ENCODE peak calls at places on chromosomes 4 and X, in eight cellular contexts. A is heart right ventricle, R is prostate gland, C is breast epithelium, Q is WERI-Rb-1, J is astrocyte, U is stomach, M is fibroblast of lung. T is an unnamed sample.
A peak's percentile ranks its signal among the peaks of the same experiment; 100 is the strongest.

GRCh38 chrX:39507034-39507433 is 590.7 kb downstream of the BCOR start:
- DNase-seq in A (no peak), R (no peak), C (no peak), Q (peak; percentile 83), J (no peak), U (no peak), M (no peak), T (no peak)

GRCh38 chr4:138889216-138889615 is 126.4 kb upstream of the NOCT start:
- DNase-seq in A (no peak), R (no peak), C (no peak), Q (no peak), J (no peak), U (no peak), M (no peak), T (no peak)

GRCh38 chrX:49171752-49172279 is at the start of gene PLP2:
- DNase-seq in A (peak; percentile 50), R (no peak), C (peak; percentile 52), Q (peak; percentile 50), J (peak; percentile 24), U (peak; percentile 58), M (peak; percentile 59), T (peak; percentile 57)

GRCh38 chr4:84920591-84920990 is 45.9 kb downstream of the WDFY3 start:
- DNase-seq in A (no peak), R (no peak), C (no peak), Q (no peak), J (peak; percentile 62), U (no peak), M (peak; percentile 66), T (no peak)

GRCh38 chr4:184850431-184851199 is 24.8 kb upstream of the ACSL1 start:
- DNase-seq in A (no peak), R (no peak), C (no peak), Q (no peak), J (no peak), U (no peak), M (no peak), T (no peak)

GRCh38 chr4:139806929-139807328 is 141.3 kb downstream of the MGST2 start:
- DNase-seq in A (no peak), R (no peak), C (no peak), Q (no peak), J (no peak), U (no peak), M (no peak), T (no peak)

GRCh38 chr4:1195109-1195671 is 22.8 kb upstream of the SPON2 start:
- DNase-seq in A (no peak), R (no peak), C (peak; percentile 13), Q (no peak), J (no peak), U (peak; percentile 20), M (no peak), T (peak; percentile 43)

GRCh38 chrX:15956684-15957083 is 102.1 kb upstream of the AP1S2 start:
- DNase-seq in A (no peak), R (no peak), C (no peak), Q (peak; percentile 30), J (peak; percentile 39), U (no peak), M (peak; percentile 56), T (no peak)

GRCh38 chr4:138110815-138111214 is 131.3 kb downstream of the SLC7A11 start:
- DNase-seq in A (no peak), R (no peak), C (no peak), Q (no peak), J (peak; percentile 18), U (no peak), M (peak; percentile 40), T (no peak)

GRCh38 chr4:6021831-6022606 is 3.8 kb upstream of the C4orf50 start:
- DNase-seq in A (no peak), R (no peak), C (no peak), Q (no peak), J (no peak), U (no peak), M (no peak), T (no peak)

GRCh38 chrX:133527825-133528224 is 112.5 kb upstream of the GPC4 start:
- DNase-seq in A (no peak), R (no peak), C (no peak), Q (no peak), J (no peak), U (no peak), M (no peak), T (no peak)

GRCh38 chrX:123959281-123960063 is 2.0 kb upstream of the STAG2 start:
- DNase-seq in A (peak; percentile 54), R (peak; percentile 24), C (peak; percentile 42), Q (peak; percentile 18), J (no peak), U (peak; percentile 49), M (peak; percentile 36), T (peak; percentile 67)

GRCh38 chrX:140762061-140762460 is 52.5 kb downstream of the LINC00632 start:
- DNase-seq in A (no peak), R (peak; percentile 3), C (no peak), Q (peak; percentile 20), J (peak; percentile 58), U (peak; percentile 38), M (peak; percentile 64), T (peak; percentile 21)

GRCh38 chr4:6032249-6033244 is 14.3 kb upstream of the C4orf50 start:
- DNase-seq in A (no peak), R (no peak), C (no peak), Q (no peak), J (peak; percentile 19), U (peak; percentile 72), M (peak; percentile 24), T (no peak)

GRCh38 chr4:4271912-4272311 is 18.0 kb downstream of the LYAR start:
- DNase-seq in A (no peak), R (no peak), C (no peak), Q (peak; percentile 42), J (no peak), U (no peak), M (no peak), T (no peak)

GRCh38 chr4:3365871-3366842 is 73.3 kb downstream of the RGS12 start:
- DNase-seq in A (no peak), R (no peak), C (no peak), Q (no peak), J (no peak), U (no peak), M (no peak), T (no peak)

GRCh38 chr4:109989618-109990017 is 76.9 kb downstream of the EGF start:
- DNase-seq in A (no peak), R (no peak), C (no peak), Q (no peak), J (no peak), U (no peak), M (no peak), T (no peak)

GRCh38 chr4:176444741-176445140 is 125.0 kb downstream of the SPCS3 start:
- DNase-seq in A (no peak), R (no peak), C (no peak), Q (no peak), J (peak; percentile 88), U (no peak), M (peak; percentile 92), T (no peak)

GRCh38 chr4:82715731-82716617 is 82.6 kb downstream of the SCD5 start:
- DNase-seq in A (no peak), R (no peak), C (no peak), Q (no peak), J (peak; percentile 49), U (no peak), M (peak; percentile 64), T (no peak)

GRCh38 chr4:7526491-7526890 is 91.8 kb upstream of the PSAPL1 start:
- DNase-seq in A (no peak), R (no peak), C (no peak), Q (peak; percentile 46), J (no peak), U (no peak), M (no peak), T (no peak)
- H3K27me3 ChIP-seq in A (peaks cover 53% of the 10 kb centered on the region), R (peaks cover 8% of the 10 kb centered on the region), C (no peaks in the 10 kb centered on the region), Q (no peaks in the 10 kb centered on the region), J (peaks cover 8% of the 10 kb centered on the region), U (peaks cover 54% of the 10 kb centered on the region), M (no peaks in the 10 kb centered on the region), T (no peaks in the 10 kb centered on the region)

GRCh38 chrX:136162827-136163427 is 15.6 kb downstream of the FHL1 start:
- DNase-seq in A (peak; percentile 55), R (no peak), C (no peak), Q (peak; percentile 66), J (no peak), U (peak; percentile 50), M (peak; percentile 42), T (peak; percentile 49)
- TF ChIP-seq CTCF in A (peak; percentile 41), R (peak; percentile 48), C (peak; percentile 18), Q (peak; percentile 74), J (peak; percentile 47), U (no peak), M (peak; percentile 76), T (peak; percentile 55)

GRCh38 chr4:87054900-87055299 is 120.1 kb downstream of the AFF1 start:
- DNase-seq in A (no peak), R (no peak), C (no peak), Q (no peak), J (no peak), U (no peak), M (no peak), T (no peak)

GRCh38 chr4:87053802-87054767 is 119.3 kb downstream of the AFF1 start:
- DNase-seq in A (no peak), R (no peak), C (no peak), Q (peak; percentile 76), J (no peak), U (no peak), M (no peak), T (no peak)

GRCh38 chr4:87056884-87057283 is 122.1 kb downstream of the AFF1 start:
- DNase-seq in A (no peak), R (no peak), C (no peak), Q (no peak), J (no peak), U (no peak), M (no peak), T (no peak)

GRCh38 chr4:87053064-87053693 is 118.4 kb downstream of the AFF1 start:
- DNase-seq in A (no peak), R (no peak), C (no peak), Q (no peak), J (no peak), U (no peak), M (no peak), T (no peak)

DNA sequence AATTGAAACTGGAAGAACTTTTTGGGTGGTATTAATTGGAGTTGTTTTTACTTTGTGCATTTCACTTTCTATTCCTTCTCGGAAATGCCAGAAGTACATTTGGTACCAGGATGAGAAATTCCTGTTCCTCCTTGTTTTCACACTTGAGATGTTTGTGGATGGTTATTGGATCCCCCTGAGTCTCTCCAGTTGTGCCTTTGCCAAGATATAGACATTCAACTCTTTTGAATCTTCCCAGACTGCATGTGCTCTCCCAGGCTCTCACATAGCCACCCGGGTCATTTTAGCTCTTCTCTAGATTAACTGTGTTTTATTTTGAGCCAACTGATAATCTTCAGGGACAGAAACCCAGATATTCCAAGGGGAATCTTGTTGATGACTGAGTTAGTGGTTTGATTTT is 120.5 kb downstream of the AFF1 start:
- DNase-seq in A (no peak), R (no peak), C (no peak), Q (no peak), J (no peak), U (no peak), M (no peak), T (no peak)
- H3K4me3 ChIP-seq in A (no peak overlapping the region), R (no peak overlapping the region), C (no peak overlapping the region), Q (peak overlapping the region; percentile 5), J (no peak overlapping the region), U (no peak overlapping the region), M (no peak overlapping the region), T (no peak overlapping the region)

DNA sequence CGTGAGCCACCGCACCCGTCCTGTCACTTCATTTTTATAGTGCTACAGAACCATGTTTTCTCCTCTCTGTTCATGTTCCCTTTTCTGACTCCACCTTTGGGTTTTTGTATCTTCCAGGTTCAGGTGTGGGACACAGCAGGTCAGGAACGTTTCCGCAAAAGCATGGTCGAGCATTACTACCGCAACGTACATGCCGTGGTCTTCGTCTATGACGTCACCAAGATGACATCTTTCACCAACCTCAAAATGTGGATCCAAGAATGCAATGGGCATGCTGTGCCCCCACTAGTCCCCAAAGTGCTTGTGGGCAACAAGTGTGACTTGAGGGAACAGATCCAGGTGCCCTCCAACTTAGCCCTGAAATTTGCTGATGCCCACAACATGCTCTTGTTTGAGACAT is 12.4 kb downstream of the RAB33A start:
- DNase-seq in A (no peak), R (no peak), C (no peak), Q (no peak), J (no peak), U (no peak), M (no peak), T (no peak)
- H3K27me3 ChIP-seq in A (no peaks in the 10 kb centered on the region), R (no peaks in the 10 kb centered on the region), C (no peaks in the 10 kb centered on the region), Q (no peaks in the 10 kb centered on the region), J (no peaks in the 10 kb centered on the region), U (no peaks in the 10 kb centered on the region), M (no peaks in the 10 kb centered on the region), T (no peaks in the 10 kb centered on the region)

T was measured in uterus.